ENCODE peak calls at places on chromosome 10, in eight cellular contexts. I is pons; J is activated CD8-positive, alpha-beta memory T cell treated with anti-CD3 and anti-CD28 coated beads, Interleukin-2, amount 50 U/mL, for 48 hours; A is Caki2; D is anterior cingulate cortex; M is stimulated activated effector memory CD8-positive, alpha-beta T cell treated with anti-CD3 and anti-CD28 coated beads, Interleukin-12 subunit alpha, Interleukin-12 subunit beta, amount 100 ng/mL, for 72 hours; S is OCI-LY7; Q is G401. U is an unnamed sample.
A peak's percentile ranks its signal among the peaks of the same experiment; 100 is the strongest.

GRCh38 chr10:103451871-103452713 is at the start of gene CALHM2:
- DNase-seq in I (peak; percentile 12), J (peak; percentile 83), A (peak; percentile 12), D (peak; percentile 22), M (peak; percentile 78), S (no peak), Q (peak; percentile 17), U (no peak)

GRCh38 chr10:125521721-125522680 is 161.0 kb downstream of the TEX36 start:
- DNase-seq in I (no peak), J (peak; percentile 72), A (peak; percentile 11), D (no peak), M (peak; percentile 55), S (peak; percentile 78), Q (no peak), U (peak; percentile 85)

GRCh38 chr10:117411440-117412428 is 36.5 kb upstream of the PDZD8 start:
- DNase-seq in I (no peak), J (no peak), A (peak; percentile 40), D (no peak), M (no peak), S (no peak), Q (no peak), U (no peak)

GRCh38 chr10:3882855-3883254 is 97.8 kb upstream of the KLF6 start:
- DNase-seq in I (no peak), J (no peak), A (no peak), D (no peak), M (no peak), S (no peak), Q (no peak), U (no peak)

GRCh38 chr10:132634241-132634946 is 96.8 kb downstream of the INPP5A start:
- DNase-seq in I (no peak), J (no peak), A (no peak), D (no peak), M (no peak), S (peak; percentile 10), Q (no peak), U (no peak)

GRCh38 chr10:52316500-52316899 is 2.4 kb downstream of the DKK1 start:
- DNase-seq in I (no peak), J (no peak), A (no peak), D (no peak), M (no peak), S (no peak), Q (no peak), U (no peak)

GRCh38 chr10:125003901-125004467 is 62.1 kb downstream of the ZRANB1 start:
- DNase-seq in I (no peak), J (peak; percentile 44), A (no peak), D (no peak), M (no peak), S (no peak), Q (no peak), U (peak; percentile 65)

GRCh38 chr10:29598861-29599311 is 35.9 kb downstream of the SVIL start:
- DNase-seq in I (peak; percentile 25), J (no peak), A (no peak), D (no peak), M (no peak), S (no peak), Q (no peak), U (no peak)

GRCh38 chr10:33460461-33461294 is 126.2 kb upstream of the NRP1 start:
- DNase-seq in I (peak; percentile 19), J (no peak), A (no peak), D (no peak), M (no peak), S (no peak), Q (no peak), U (no peak)

GRCh38 chr10:114504769-114505579 is 100.7 kb upstream of the AFAP1L2 start:
- DNase-seq in I (peak; percentile 50), J (no peak), A (peak; percentile 7), D (no peak), M (no peak), S (no peak), Q (no peak), U (no peak)

GRCh38 chr10:77637474-77637985 is at the start of gene KCNMA1:
- DNase-seq in I (no peak), J (peak; percentile 53), A (peak; percentile 57), D (peak; percentile 18), M (no peak), S (no peak), Q (no peak), U (no peak)

GRCh38 chr10:73940634-73941221 is 29.8 kb downstream of the PLAU start:
- DNase-seq in I (peak; percentile 43), J (peak; percentile 95), A (peak; percentile 63), D (peak; percentile 28), M (peak; percentile 93), S (peak; percentile 62), Q (peak; percentile 41), U (peak; percentile 95)

GRCh38 chr10:124539935-124540641 is 78.5 kb downstream of the LHPP start:
- DNase-seq in I (no peak), J (peak; percentile 83), A (no peak), D (no peak), M (peak; percentile 82), S (peak; percentile 96), Q (no peak), U (no peak)

GRCh38 chr10:1152386-1153252 is 96.4 kb downstream of the WDR37 start:
- DNase-seq in I (no peak), J (peak; percentile 35), A (no peak), D (no peak), M (no peak), S (no peak), Q (peak; percentile 64), U (peak; percentile 59)

GRCh38 chr10:86966008-86966654 is 2.2 kb upstream of the ADIRF start:
- DNase-seq in I (no peak), J (peak; percentile 57), A (no peak), D (no peak), M (no peak), S (no peak), Q (no peak), U (peak; percentile 15)

GRCh38 chr10:25047902-25048301 is 31.5 kb downstream of the THNSL1 start:
- DNase-seq in I (no peak), J (no peak), A (no peak), D (no peak), M (no peak), S (no peak), Q (no peak), U (no peak)

GRCh38 chr10:113038183-113038582 is 88.1 kb downstream of the TCF7L2 start:
- DNase-seq in I (no peak), J (no peak), A (no peak), D (no peak), M (no peak), S (no peak), Q (no peak), U (no peak)

GRCh38 chr10:124243702-124244121 is 150.3 kb upstream of the CHST15 start:
- DNase-seq in I (no peak), J (no peak), A (no peak), D (no peak), M (no peak), S (no peak), Q (no peak), U (no peak)

GRCh38 chr10:124142296-124142853 is 49.0 kb upstream of the CHST15 start:
- DNase-seq in I (no peak), J (no peak), A (no peak), D (no peak), M (no peak), S (no peak), Q (no peak), U (no peak)

GRCh38 chr10:104339469-104340098 is 1.3 kb upstream of the ITPRIP start:
- DNase-seq in I (peak; percentile 68), J (no peak), A (peak; percentile 76), D (no peak), M (peak; percentile 29), S (no peak), Q (no peak), U (no peak)

GRCh38 chr10:36172054-36172531 is 530.0 kb upstream of the FZD8 start:
- DNase-seq in I (no peak), J (no peak), A (no peak), D (no peak), M (no peak), S (no peak), Q (no peak), U (no peak)

GRCh38 chr10:131288648-131289047 is 22.9 kb downstream of the TCERG1L start:
- DNase-seq in I (no peak), J (no peak), A (no peak), D (no peak), M (no peak), S (no peak), Q (no peak), U (no peak)

GRCh38 chr10:102608487-102608886 is 35.8 kb upstream of the TRIM8 start:
- DNase-seq in I (no peak), J (no peak), A (no peak), D (no peak), M (no peak), S (no peak), Q (no peak), U (no peak)

GRCh38 chr10:70598857-70599295 is 3.7 kb downstream of the PRF1 start:
- DNase-seq in I (no peak), J (peak; percentile 48), A (no peak), D (no peak), M (peak; percentile 50), S (no peak), Q (no peak), U (no peak)

GRCh38 chr10:8180756-8181155 is 126.3 kb downstream of the GATA3 start:
- DNase-seq in I (no peak), J (no peak), A (no peak), D (no peak), M (no peak), S (no peak), Q (no peak), U (no peak)

GRCh38 chr10:30057421-30057841 is 2.0 kb downstream of the JCAD start:
- DNase-seq in I (no peak), J (no peak), A (peak; percentile 79), D (no peak), M (no peak), S (no peak), Q (no peak), U (no peak)

GRCh38 chr10:22454634-22455033 is 109.3 kb downstream of the SPAG6 start:
- DNase-seq in I (no peak), J (no peak), A (no peak), D (no peak), M (no peak), S (no peak), Q (no peak), U (no peak)

GRCh38 chr10:56231436-56231835 is 129.6 kb downstream of the ZWINT start:
- DNase-seq in I (no peak), J (no peak), A (no peak), D (no peak), M (no peak), S (no peak), Q (no peak), U (no peak)

GRCh38 chr10:42975558-42976352 is 101.1 kb upstream of the RET start:
- DNase-seq in I (no peak), J (peak; percentile 42), A (no peak), D (no peak), M (no peak), S (peak; percentile 7), Q (no peak), U (peak; percentile 81)

GRCh38 chr10:85187047-85187446 is 858.7 kb downstream of the CCSER2 start:
- DNase-seq in I (no peak), J (no peak), A (no peak), D (no peak), M (no peak), S (no peak), Q (no peak), U (no peak)

GRCh38 chr10:101694056-101694673 is 805 bp downstream of the FBXW4 start:
- DNase-seq in I (peak; percentile 35), J (peak; percentile 87), A (peak; percentile 70), D (peak; percentile 73), M (peak; percentile 89), S (peak; percentile 78), Q (peak; percentile 72), U (peak; percentile 88)

GRCh38 chr10:18681366-18681765 is 22.1 kb downstream of the ARL5B start:
- DNase-seq in I (no peak), J (no peak), A (no peak), D (no peak), M (no peak), S (no peak), Q (no peak), U (no peak)

GRCh38 chr10:126216221-126216701 is 172.0 kb downstream of the ADAM12 start:
- DNase-seq in I (no peak), J (no peak), A (peak; percentile 54), D (no peak), M (no peak), S (no peak), Q (no peak), U (no peak)

GRCh38 chr10:93465806-93466675 is 16.1 kb downstream of the MYOF start:
- DNase-seq in I (no peak), J (no peak), A (peak; percentile 97), D (peak; percentile 13), M (no peak), S (no peak), Q (peak; percentile 33), U (peak; percentile 96)